ENCODE peak calls at places on chromosomes 11 and 22, in four cellular contexts. One of them, this sample, is unnamed.
A peak's percentile ranks its signal among the peaks of the same experiment; 100 is the strongest.

GRCh38 chr22:31446767-31447166 is 42.9 kb downstream of the EIF4ENIF1 start:
- DNase-seq in Caco-2: no peak
- DNase-seq in sigmoid colon: no peak
- DNase-seq in BJ: no peak
- DNase-seq in this sample: no peak

GRCh38 chr22:47628477-47629272 is 866.2 kb downstream of the TBC1D22A start:
- DNase-seq in sigmoid colon: no peak
- DNase-seq in Caco-2: no peak
- DNase-seq in BJ: no peak
- DNase-seq in this sample: no peak

GRCh38 chr11:26483101-26483500 is 89.0 kb downstream of the MUC15 start:
- DNase-seq in Caco-2: no peak
- DNase-seq in BJ: no peak
- DNase-seq in sigmoid colon: no peak
- DNase-seq in this sample: no peak

GRCh38 chr11:57560146-57560545 is 7.3 kb downstream of the UBE2L6 start:
- DNase-seq in Caco-2: no peak
- DNase-seq in sigmoid colon: no peak
- DNase-seq in BJ: no peak
- DNase-seq in this sample: no peak

GRCh38 chr22:22462813-22463567 is 45.6 kb downstream of the ZNF280B start:
- DNase-seq in Caco-2: no peak
- DNase-seq in BJ: no peak
- DNase-seq in sigmoid colon: no peak
- DNase-seq in this sample: no peak

GRCh38 chr11:120316880-120317688 is 8.0 kb upstream of the TLCD5 start:
- DNase-seq in BJ: no peak
- DNase-seq in Caco-2: peak; percentile 36
- DNase-seq in sigmoid colon: peak; percentile 78
- DNase-seq in this sample: peak; percentile 44

GRCh38 chr11:13140028-13140870 is 131.1 kb downstream of the RASSF10 start:
- DNase-seq in Caco-2: peak; percentile 89
- DNase-seq in BJ: no peak
- DNase-seq in sigmoid colon: no peak
- DNase-seq in this sample: peak; percentile 13

GRCh38 chr11:67378544-67378943 is 5.1 kb upstream of the CLCF1 start:
- DNase-seq in Caco-2: no peak
- DNase-seq in BJ: no peak
- DNase-seq in sigmoid colon: no peak
- DNase-seq in this sample: no peak

GRCh38 chr11:95768521-95768920 is 21.1 kb downstream of the FAM76B start:
- DNase-seq in BJ: no peak
- DNase-seq in sigmoid colon: no peak
- DNase-seq in Caco-2: no peak
- DNase-seq in this sample: peak; percentile 7

DNA sequence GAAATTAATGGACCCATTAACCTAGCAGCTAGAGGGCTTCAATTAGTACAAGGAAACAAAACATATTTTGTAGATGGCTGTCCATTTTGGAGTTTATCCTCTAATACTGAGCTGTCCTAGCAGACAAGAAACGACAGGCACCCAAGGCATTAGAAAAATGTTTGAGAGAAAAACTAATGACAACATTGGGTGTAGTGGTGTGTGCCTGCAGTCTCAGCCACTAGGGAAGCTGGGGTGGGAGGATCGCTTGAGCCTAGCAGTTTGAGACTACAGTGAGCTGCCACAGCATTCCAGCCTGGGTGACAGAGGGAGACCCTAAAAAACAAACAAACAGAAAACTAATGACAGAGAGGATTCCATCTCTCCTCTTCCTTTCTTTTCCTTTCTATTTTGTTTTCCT is 1.5 kb downstream of the A4GALT start:
- DNase-seq in BJ: no peak
- DNase-seq in Caco-2: peak; percentile 22
- DNase-seq in sigmoid colon: no peak
- DNase-seq in this sample: no peak
- H3K4me3 ChIP-seq in BJ: no peak overlapping the region
- H3K4me3 ChIP-seq in Caco-2: no peak overlapping the region
- H3K4me3 ChIP-seq in sigmoid colon: peak overlapping the region; percentile 87
- H3K4me3 ChIP-seq in this sample: peak overlapping the region; percentile 70

DNA sequence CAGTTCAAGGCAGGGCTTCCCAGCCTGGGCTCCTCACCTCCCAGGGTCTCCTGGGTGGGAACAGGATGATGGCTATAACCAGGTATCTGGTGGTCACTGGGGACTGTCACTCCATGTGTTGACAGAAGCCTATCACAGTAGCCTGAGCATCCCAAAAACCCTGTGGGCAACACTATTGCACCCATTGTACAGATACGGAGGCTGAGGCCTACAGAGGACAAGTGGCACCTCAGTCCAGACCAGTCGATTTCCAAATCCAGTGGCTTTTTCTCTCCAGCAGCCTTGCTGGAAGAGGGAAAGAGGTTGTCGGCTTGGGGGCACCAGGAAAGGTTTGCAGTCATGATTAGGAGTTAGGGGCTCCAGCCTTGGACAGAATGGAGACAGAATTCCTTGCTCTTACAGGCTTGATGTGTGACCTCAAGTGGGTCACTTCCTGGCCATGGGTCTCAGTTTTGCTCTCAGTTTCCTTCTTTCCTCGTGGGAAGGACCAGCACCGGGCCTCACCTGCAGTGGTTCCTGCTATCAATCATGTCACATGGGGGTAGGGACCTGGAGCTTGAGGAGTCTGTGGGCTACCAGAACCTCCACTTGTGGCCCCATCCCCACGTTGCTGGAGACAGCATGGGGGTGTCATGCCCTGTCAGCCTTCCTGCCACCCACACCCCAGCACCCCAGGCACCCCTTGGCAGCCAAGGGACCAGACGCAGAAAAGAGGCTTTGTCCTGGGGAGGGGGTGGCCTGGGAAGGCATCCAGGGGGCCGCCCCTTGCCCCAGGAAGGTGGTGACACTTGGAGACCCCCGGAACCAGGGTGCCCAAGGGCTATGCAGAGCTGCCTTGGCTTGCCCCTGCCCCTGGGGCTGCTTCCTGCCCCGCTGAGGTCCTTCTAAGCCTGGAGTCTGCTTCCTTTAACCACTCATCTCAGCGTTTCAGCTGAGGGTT is 2.1 kb downstream of the EMID1 start:
- DNase-seq in BJ: no peak
- DNase-seq in Caco-2: no peak
- DNase-seq in sigmoid colon: no peak
- DNase-seq in this sample: no peak
- TF ChIP-seq CTCF in BJ: no peak
- TF ChIP-seq CTCF in Caco-2: no peak
- TF ChIP-seq CTCF in sigmoid colon: no peak
- TF ChIP-seq CTCF in this sample: no peak

DNA sequence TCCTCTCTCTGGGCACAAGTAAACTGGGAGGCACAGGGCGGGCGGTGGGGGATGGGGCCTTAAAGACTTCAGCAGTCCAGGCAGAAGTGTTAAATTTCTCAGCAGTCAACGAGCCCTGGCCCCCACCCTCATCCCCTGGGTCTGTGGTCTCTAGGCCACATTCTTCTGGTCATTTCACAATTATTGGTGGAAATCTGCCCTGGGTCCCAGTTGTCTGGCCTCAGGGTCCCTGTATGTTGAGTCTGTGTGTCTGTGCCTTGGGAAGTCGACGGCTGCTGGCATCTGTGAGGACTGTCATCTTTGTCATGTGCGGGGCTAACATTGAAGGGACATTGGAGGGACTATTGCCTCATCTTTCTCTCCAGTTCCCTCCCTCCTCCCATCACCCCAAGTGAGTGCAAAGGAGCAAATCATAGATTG is 1.7 kb downstream of the TSPAN18 start:
- DNase-seq in Caco-2: no peak
- DNase-seq in sigmoid colon: peak; percentile 72
- DNase-seq in BJ: no peak
- DNase-seq in this sample: no peak
- H3K4me3 ChIP-seq in Caco-2: no peak overlapping the region
- H3K4me3 ChIP-seq in sigmoid colon: peak overlapping the region; percentile 87
- H3K4me3 ChIP-seq in BJ: no peak overlapping the region
- H3K4me3 ChIP-seq in this sample: no peak overlapping the region

DNA sequence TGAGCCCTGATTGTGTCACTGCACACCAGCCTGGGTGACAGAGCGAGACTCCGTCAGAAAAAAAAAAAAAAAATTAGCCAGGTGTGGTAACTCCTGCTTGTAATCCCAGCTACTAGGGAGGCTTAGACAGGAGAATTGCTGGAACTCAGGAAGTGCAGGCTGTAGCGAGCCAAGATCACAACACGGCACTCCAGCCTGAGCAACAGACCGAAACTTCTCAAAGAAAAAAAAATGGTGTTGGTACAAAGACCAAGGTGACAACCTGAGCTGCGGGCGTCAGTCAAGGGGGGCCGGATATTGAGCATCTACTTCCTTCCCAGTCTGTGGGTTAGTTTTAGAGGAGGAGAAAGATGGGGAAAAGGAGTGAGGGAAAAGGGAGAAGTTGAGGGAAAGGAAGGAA is 48.5 kb upstream of the HSPA8 start:
- DNase-seq in BJ: no peak
- DNase-seq in sigmoid colon: no peak
- DNase-seq in Caco-2: no peak
- DNase-seq in this sample: no peak
- TF ChIP-seq CTCF in BJ: no peak
- TF ChIP-seq CTCF in sigmoid colon: no peak
- TF ChIP-seq CTCF in Caco-2: no peak
- TF ChIP-seq CTCF in this sample: no peak

GRCh38 chr22:30074994-30075393 is 5.3 kb upstream of the HORMAD2 start:
- DNase-seq in sigmoid colon: no peak
- DNase-seq in BJ: no peak
- DNase-seq in Caco-2: no peak
- DNase-seq in this sample: no peak

GRCh38 chr22:30080805-30081204 is 541 bp downstream of the HORMAD2 start:
- DNase-seq in BJ: no peak
- DNase-seq in sigmoid colon: no peak
- DNase-seq in Caco-2: no peak
- DNase-seq in this sample: no peak

GRCh38 chr22:30077279-30077678 is 3.0 kb upstream of the HORMAD2 start:
- DNase-seq in sigmoid colon: no peak
- DNase-seq in BJ: no peak
- DNase-seq in Caco-2: peak; percentile 67
- DNase-seq in this sample: no peak

GRCh38 chr22:30078320-30079311 is 1.6 kb upstream of the HORMAD2 start:
- DNase-seq in BJ: no peak
- DNase-seq in Caco-2: no peak
- DNase-seq in sigmoid colon: no peak
- DNase-seq in this sample: no peak

DNA sequence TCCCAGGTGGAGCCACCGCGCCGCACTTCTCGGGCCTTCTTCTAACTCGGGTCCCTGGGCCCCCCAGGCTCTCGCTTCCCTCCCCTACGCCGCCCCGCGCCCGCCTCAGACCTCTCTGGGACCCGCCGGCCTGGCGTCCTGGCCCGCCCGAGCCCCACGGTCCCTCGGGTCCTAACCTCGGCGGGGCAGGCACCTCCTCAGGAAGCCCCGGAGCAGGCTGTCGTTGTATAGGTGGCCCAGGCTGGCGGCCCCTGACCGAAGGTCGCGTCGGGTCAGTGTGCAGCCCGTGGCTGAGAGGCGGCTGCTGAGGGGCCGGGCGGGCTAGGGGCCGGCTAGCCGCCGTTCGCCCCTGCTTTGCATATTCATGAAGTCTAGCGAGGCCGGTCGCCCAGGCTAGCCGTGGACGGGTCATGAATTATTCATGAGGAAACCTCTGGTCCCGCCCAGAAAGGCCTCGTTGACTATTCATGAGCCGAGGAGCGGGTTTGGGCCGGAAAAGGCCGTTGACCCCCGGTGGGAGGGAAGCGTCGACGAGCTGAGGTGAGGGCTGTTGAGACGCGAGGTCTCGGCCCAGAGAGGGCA is at the start of gene HORMAD2:
- DNase-seq in sigmoid colon: no peak
- DNase-seq in BJ: no peak
- DNase-seq in Caco-2: no peak
- DNase-seq in this sample: peak; percentile 8
- H3K4me3 ChIP-seq in sigmoid colon: no peak within 1 kb of the TSS
- H3K4me3 ChIP-seq in BJ: no peak within 1 kb of the TSS
- H3K4me3 ChIP-seq in Caco-2: no peak within 1 kb of the TSS
- H3K4me3 ChIP-seq in this sample: no peak within 1 kb of the TSS

GRCh38 chr11:60917267-60917666 is 3.3 kb downstream of the TMEM109 start:
- DNase-seq in BJ: no peak
- DNase-seq in sigmoid colon: no peak
- DNase-seq in Caco-2: no peak
- DNase-seq in this sample: no peak

GRCh38 chr11:60916669-60917206 is 2.8 kb downstream of the TMEM109 start:
- DNase-seq in BJ: no peak
- DNase-seq in Caco-2: no peak
- DNase-seq in sigmoid colon: peak; percentile 32
- DNase-seq in this sample: no peak

GRCh38 chr11:60913793-60914619 is at the start of gene TMEM109:
- DNase-seq in Caco-2: peak; percentile 89
- DNase-seq in sigmoid colon: peak; percentile 94
- DNase-seq in BJ: peak; percentile 59
- DNase-seq in this sample: peak; percentile 87

GRCh38 chr11:60914620-60915249 is 777 bp downstream of the TMEM109 start:
- DNase-seq in sigmoid colon: peak; percentile 71
- DNase-seq in Caco-2: no peak
- DNase-seq in BJ: no peak
- DNase-seq in this sample: peak; percentile 20

DNA sequence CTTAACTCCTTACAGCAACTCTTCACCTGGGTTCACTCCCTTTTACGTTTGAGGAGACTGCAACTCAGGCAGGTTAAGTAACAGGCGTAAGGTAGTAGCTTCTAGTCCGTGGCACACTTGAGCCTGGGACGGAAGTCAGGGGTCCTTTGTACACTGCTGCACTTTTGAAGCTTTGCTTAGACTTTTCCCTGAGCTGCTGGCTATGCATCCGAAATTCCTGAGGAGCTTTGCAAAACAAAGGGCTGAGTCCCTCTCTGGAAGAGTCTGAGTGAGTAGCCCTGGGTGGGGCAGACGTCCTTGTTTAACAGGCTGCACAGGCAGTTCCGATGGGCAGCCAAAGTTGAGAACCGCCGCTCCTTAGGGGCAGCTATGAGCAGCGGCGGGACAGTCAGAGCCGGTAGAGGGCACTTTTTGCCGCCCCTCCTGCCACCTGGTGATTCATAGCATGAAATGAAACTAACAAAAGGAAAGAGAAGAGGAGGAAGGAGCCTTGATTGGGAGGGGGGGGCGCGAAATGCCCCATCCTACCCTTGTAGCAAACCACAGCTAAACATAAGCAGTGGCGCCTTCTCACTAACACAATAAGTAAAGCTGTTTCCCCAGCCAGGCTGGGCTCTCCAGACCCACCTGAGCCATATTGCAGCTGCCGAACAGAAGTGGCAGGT is 1.4 kb downstream of the TMEM109 start:
- DNase-seq in BJ: no peak
- DNase-seq in sigmoid colon: peak; percentile 75
- DNase-seq in Caco-2: peak; percentile 56
- DNase-seq in this sample: peak; percentile 48
- TF ChIP-seq CTCF in BJ: peak; percentile 49
- TF ChIP-seq CTCF in sigmoid colon: no peak
- TF ChIP-seq CTCF in Caco-2: no peak
- TF ChIP-seq CTCF in this sample: peak; percentile 29